ENCODE peak calls at places on chromosomes 12 and 14, in six cellular contexts. A is sigmoid colon, H is AG09319, Y is heart right ventricle, Q is upper lobe of left lung, G is cardiac fibroblast. B is an unnamed sample.

GRCh38 chr14:24238123-24238522 is 4.3 kb downstream of the TINF2 start:
- DNase-seq in A (no peak), H (no peak), Y (no peak), Q (no peak), G (no peak), B (no peak)

GRCh38 chr14:96705422-96706092 is 91.6 kb upstream of the VRK1 start:
- DNase-seq in A (no peak), H (no peak), Y (no peak), Q (no peak), G (no peak), B (no peak)

GRCh38 chr14:103332143-103332919 is 1.7 kb upstream of the EIF5 start:
- DNase-seq in A (no peak), H (no peak), Y (no peak), Q (peak), G (no peak), B (no peak)

GRCh38 chr14:100818221-100818699 is 7.7 kb upstream of the MEG3 start:
- DNase-seq in A (no peak), H (no peak), Y (no peak), Q (no peak), G (no peak), B (no peak)

GRCh38 chr14:68791078-68791983 is 1.5 kb downstream of the ZFP36L1 start:
- DNase-seq in A (no peak), H (no peak), Y (no peak), Q (no peak), G (peak), B (peak)

GRCh38 chr12:15546102-15546701 is 223.9 kb downstream of the PTPRO start:
- DNase-seq in A (no peak), H (no peak), Y (no peak), Q (no peak), G (no peak), B (no peak)

GRCh38 chr12:76236640-76237039 is 111.6 kb downstream of the BBS10 start:
- DNase-seq in A (no peak), H (no peak), Y (no peak), Q (no peak), G (peak), B (no peak)

GRCh38 chr12:27525373-27525772 is 1.4 kb downstream of the PPFIBP1 start:
- DNase-seq in A (peak), H (no peak), Y (peak), Q (no peak), G (peak), B (no peak)

GRCh38 chr12:27123642-27124041 is 41.3 kb upstream of the C12orf71 start:
- DNase-seq in A (no peak), H (no peak), Y (no peak), Q (no peak), G (peak), B (no peak)

GRCh38 chr14:77200406-77200985 is 18.9 kb downstream of the TMEM63C start:
- DNase-seq in A (no peak), H (no peak), Y (no peak), Q (no peak), G (no peak), B (no peak)
- TF ChIP-seq CTCF in A (no peak), H (no peak), Y (no peak), Q (no peak), G (no peak), B (no peak)

GRCh38 chr12:122528992-122529391 is 1.9 kb downstream of the KNTC1 start:
- DNase-seq in A (no peak), H (no peak), Y (no peak), Q (no peak), G (no peak), B (no peak)

GRCh38 chr12:122528582-122528981 is 1.5 kb downstream of the KNTC1 start:
- DNase-seq in A (no peak), H (no peak), Y (no peak), Q (no peak), G (no peak), B (no peak)

GRCh38 chr12:122523846-122524718 is 2.7 kb downstream of the RSRC2 start:
- DNase-seq in A (no peak), H (no peak), Y (no peak), Q (no peak), G (no peak), B (no peak)

GRCh38 chr12:122527478-122527944 is 462 bp downstream of the KNTC1 start:
- DNase-seq in A (no peak), H (no peak), Y (no peak), Q (peak), G (peak), B (no peak)

DNA sequence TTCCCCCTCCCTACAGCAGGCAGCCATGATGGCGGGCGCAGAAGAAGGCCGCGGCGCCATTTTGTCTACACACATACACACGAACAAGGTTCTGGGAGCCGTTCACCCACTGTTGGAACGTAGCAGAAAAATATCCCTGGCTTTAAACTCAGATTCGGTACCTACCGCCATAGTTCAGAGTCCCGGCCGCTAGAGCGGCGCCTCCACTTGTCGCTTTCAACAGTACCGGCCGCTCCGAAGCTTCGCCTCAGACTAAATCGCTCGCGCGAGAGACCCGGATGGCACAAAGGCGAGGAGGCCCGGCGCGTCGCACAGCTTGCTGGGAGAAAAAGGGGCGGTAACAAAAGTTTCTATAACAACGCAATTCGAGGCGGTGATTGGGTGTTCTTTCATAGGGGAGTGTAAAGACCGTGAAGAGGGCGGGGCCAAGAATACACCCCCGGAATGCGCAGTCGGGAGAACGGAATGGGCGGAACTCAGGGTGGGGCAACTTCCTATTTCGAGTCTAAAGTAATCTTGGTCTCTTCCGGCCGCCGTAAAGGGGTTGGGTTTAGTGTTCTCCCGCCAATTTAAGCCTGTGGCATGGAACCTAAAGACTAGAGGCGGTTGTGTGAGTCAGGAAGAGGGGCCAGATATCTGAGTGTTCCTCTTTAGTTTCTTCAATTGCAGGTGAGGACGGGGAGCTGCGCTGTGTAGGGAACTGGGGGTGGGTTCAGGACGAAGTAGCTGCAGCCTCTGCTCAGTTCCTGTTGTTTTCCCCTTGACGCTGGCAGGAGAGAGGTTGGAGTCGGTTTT is at the start of the genes KNTC1 and RSRC2:
- DNase-seq in A (peak), H (peak), Y (peak), Q (peak), G (peak), B (peak)
- TF ChIP-seq CTCF in A (no peak), H (no peak), Y (peak), Q (no peak), G (no peak), B (no peak)

DNA sequence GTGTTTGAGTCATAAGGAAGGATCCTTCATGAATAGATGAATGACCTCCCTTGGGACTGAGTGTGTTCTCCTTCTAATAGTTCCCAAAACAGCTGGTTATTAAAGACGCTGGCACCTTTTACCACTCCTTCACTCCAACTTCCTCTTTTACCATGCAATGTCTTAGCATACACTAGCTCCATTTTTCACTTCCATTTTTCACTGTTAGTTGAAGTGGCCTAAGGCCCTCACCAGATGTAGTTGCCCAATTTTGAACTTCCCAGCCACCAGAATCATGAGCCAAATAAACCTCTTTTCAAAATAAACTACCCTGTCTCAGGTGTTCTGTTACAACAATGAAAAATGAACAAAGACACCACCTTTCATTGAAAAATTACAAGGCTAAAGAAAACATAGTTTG is 64.7 kb downstream of the GPR65 start:
- DNase-seq in A (no peak), H (no peak), Y (no peak), Q (no peak), G (no peak), B (no peak)
- TF ChIP-seq CTCF in A (no peak), H (no peak), Y (no peak), Q (no peak), G (no peak), B (no peak)

GRCh38 chr12:124332900-124333299 is 38.0 kb downstream of the RFLNA start:
- DNase-seq in A (no peak), H (no peak), Y (no peak), Q (no peak), G (no peak), B (no peak)

GRCh38 chr12:124333724-124334123 is 38.8 kb downstream of the RFLNA start:
- DNase-seq in A (no peak), H (no peak), Y (no peak), Q (no peak), G (no peak), B (no peak)

GRCh38 chr12:124334266-124334665 is 39.4 kb downstream of the RFLNA start:
- DNase-seq in A (no peak), H (no peak), Y (no peak), Q (no peak), G (no peak), B (no peak)

GRCh38 chr12:124334976-124335375 is 40.1 kb downstream of the RFLNA start:
- DNase-seq in A (no peak), H (no peak), Y (no peak), Q (no peak), G (no peak), B (no peak)

DNA sequence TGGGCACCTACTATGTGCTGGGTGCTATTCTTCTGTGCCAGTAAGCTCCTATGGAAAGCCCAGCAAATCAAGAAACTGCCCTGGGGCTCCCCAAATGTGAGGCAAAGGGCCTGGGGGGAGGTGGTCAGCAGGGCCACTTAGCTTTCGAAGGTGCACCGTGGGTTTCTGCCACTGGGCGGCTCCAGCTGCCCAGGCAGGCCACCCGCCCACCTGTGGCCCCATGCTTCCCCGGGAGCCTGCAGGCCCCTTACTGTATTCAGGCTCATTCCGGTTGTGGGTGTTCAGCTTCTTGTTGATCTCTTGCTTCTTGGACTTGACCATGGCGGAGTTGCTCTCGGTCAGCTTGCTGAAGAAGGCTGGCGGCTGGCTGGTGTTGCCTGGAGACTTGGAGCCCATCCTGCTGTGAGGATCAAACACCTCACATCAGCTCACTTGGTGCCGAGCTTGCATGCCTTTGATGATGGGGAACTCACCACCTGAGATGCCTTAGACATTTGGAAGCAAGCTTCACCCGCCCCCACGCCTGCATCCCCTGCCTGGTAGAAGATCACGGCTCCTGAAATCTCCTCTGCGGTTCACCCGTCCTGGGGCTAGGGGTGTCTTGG is 37.3 kb downstream of the RFLNA start:
- DNase-seq in A (no peak), H (no peak), Y (no peak), Q (no peak), G (no peak), B (no peak)
- TF ChIP-seq CTCF in A (no peak), H (peak), Y (no peak), Q (no peak), G (peak), B (peak)

GRCh38 chr12:115815924-115816323 is 461.6 kb downstream of the MED13L start:
- DNase-seq in A (no peak), H (no peak), Y (no peak), Q (no peak), G (no peak), B (no peak)
- TF ChIP-seq CTCF in A (no peak), H (no peak), Y (no peak), Q (no peak), G (no peak), B (no peak)

GRCh38 chr12:104350211-104350908 is 46.8 kb downstream of the EID3 start:
- DNase-seq in A (no peak), H (no peak), Y (no peak), Q (no peak), G (no peak), B (no peak)

GRCh38 chr12:104348994-104349494 is 45.5 kb downstream of the EID3 start:
- DNase-seq in A (no peak), H (no peak), Y (no peak), Q (no peak), G (no peak), B (no peak)

GRCh38 chr12:104345234-104346066 is 41.9 kb downstream of the EID3 start:
- DNase-seq in A (no peak), H (no peak), Y (no peak), Q (no peak), G (no peak), B (no peak)

GRCh38 chr12:104348283-104348993 is 44.9 kb downstream of the EID3 start:
- DNase-seq in A (no peak), H (no peak), Y (no peak), Q (no peak), G (no peak), B (no peak)

GRCh38 chr12:104347374-104348075 is 44.0 kb downstream of the EID3 start:
- DNase-seq in A (no peak), H (no peak), Y (no peak), Q (no peak), G (peak), B (no peak)
- TF ChIP-seq CTCF in A (no peak), H (no peak), Y (no peak), Q (no peak), G (no peak), B (no peak)

DNA sequence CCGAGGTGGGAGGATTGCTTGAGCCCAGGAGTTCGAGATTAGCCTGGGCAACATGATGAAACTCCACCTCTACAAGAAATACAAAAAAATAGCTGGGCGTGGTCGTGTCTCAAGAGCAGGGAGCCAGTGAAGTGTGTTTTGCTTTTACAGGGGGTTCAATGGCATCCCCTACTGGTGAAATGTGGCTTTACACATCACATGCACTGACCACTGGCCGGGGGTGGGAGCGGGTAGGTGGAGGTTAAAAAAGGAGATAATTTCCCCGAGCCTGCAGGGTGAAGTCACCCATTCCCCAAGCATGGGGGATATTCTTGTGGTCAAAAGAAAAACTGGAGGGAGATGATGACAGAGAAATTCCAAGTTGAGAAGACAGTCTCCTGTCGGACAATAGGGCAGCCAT is 63.6 kb upstream of the PWP1 start:
- DNase-seq in A (no peak), H (no peak), Y (no peak), Q (no peak), G (peak), B (no peak)
- TF ChIP-seq CTCF in A (peak), H (peak), Y (no peak), Q (no peak), G (peak), B (peak)

DNA sequence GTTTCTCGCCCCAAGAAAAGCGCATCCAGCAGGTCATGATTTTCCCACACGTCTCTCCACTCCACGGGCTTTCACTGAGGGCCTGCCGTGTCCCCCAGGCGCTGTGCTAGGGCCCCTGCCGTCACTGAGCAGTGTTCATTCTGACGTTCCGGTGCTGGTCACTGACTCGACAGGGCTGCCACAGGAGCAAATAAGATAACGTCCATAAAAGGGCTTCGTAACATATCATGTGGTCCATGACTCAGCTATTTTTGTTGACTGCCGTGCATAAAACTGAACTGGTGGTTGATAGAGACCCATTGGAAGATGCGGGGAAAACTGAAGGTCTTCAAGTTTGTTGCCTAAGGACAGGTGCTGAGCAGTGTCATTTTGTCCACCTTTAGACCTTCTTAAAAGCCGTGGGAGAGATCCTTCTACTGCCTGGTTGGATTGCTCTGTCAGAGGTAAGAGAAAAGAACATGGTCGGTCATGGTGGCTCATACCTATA is 46.3 kb downstream of the ADGRD1 start:
- DNase-seq in A (no peak), H (no peak), Y (no peak), Q (no peak), G (no peak), B (no peak)
- TF ChIP-seq CTCF in A (no peak), H (no peak), Y (no peak), Q (no peak), G (no peak), B (no peak)